ENCODE peak calls at places on chromosomes 2 and 18, in nine cellular contexts. One of them, this sample, is unnamed.

GRCh38 chr2:6893876-6894482 is 16.4 kb downstream of the RSAD2 start:
- DNase-seq in activated CD4-positive, CD25-positive, alpha-beta regulatory T cell: no peak
- DNase-seq in neural progenitor cell: no peak
- DNase-seq in ecto neural progenitor cell: no peak
- DNase-seq in EL: no peak
- DNase-seq in naive thymus-derived CD4-positive, alpha-beta T cell: no peak
- DNase-seq in AG20443: no peak
- DNase-seq in chondrocyte: no peak
- DNase-seq in NCI-H2107: no peak
- DNase-seq in this sample: no peak

GRCh38 chr18:45197526-45197970 is 417.7 kb upstream of the SLC14A2 start:
- DNase-seq in NCI-H2107: peak; percentile 79
- DNase-seq in EL: no peak
- DNase-seq in neural progenitor cell: no peak
- DNase-seq in chondrocyte: no peak
- DNase-seq in ecto neural progenitor cell: no peak
- DNase-seq in activated CD4-positive, CD25-positive, alpha-beta regulatory T cell: no peak
- DNase-seq in AG20443: no peak
- DNase-seq in naive thymus-derived CD4-positive, alpha-beta T cell: no peak
- DNase-seq in this sample: no peak

GRCh38 chr2:119476301-119477117 is 44.9 kb downstream of the TMEM37 start:
- DNase-seq in chondrocyte: no peak
- DNase-seq in NCI-H2107: no peak
- DNase-seq in ecto neural progenitor cell: peak; percentile 85
- DNase-seq in activated CD4-positive, CD25-positive, alpha-beta regulatory T cell: no peak
- DNase-seq in EL: peak; percentile 68
- DNase-seq in neural progenitor cell: peak; percentile 83
- DNase-seq in naive thymus-derived CD4-positive, alpha-beta T cell: peak; percentile 25
- DNase-seq in AG20443: peak; percentile 87
- DNase-seq in this sample: no peak

GRCh38 chr2:150610670-150611279 is 123.3 kb upstream of the RND3 start:
- DNase-seq in NCI-H2107: no peak
- DNase-seq in activated CD4-positive, CD25-positive, alpha-beta regulatory T cell: no peak
- DNase-seq in naive thymus-derived CD4-positive, alpha-beta T cell: no peak
- DNase-seq in chondrocyte: no peak
- DNase-seq in ecto neural progenitor cell: no peak
- DNase-seq in neural progenitor cell: peak; percentile 55
- DNase-seq in AG20443: peak; percentile 48
- DNase-seq in EL: peak; percentile 70
- DNase-seq in this sample: no peak

GRCh38 chr18:3593381-3593903 is 143.5 kb downstream of the TGIF1 start:
- DNase-seq in EL: peak; percentile 74
- DNase-seq in ecto neural progenitor cell: peak; percentile 73
- DNase-seq in neural progenitor cell: peak; percentile 84
- DNase-seq in AG20443: peak; percentile 58
- DNase-seq in activated CD4-positive, CD25-positive, alpha-beta regulatory T cell: no peak
- DNase-seq in chondrocyte: no peak
- DNase-seq in NCI-H2107: no peak
- DNase-seq in naive thymus-derived CD4-positive, alpha-beta T cell: no peak
- DNase-seq in this sample: no peak

GRCh38 chr2:101199153-101199810 is 48.1 kb upstream of the TBC1D8 start:
- DNase-seq in chondrocyte: no peak
- DNase-seq in neural progenitor cell: no peak
- DNase-seq in NCI-H2107: no peak
- DNase-seq in EL: no peak
- DNase-seq in AG20443: no peak
- DNase-seq in activated CD4-positive, CD25-positive, alpha-beta regulatory T cell: no peak
- DNase-seq in ecto neural progenitor cell: no peak
- DNase-seq in naive thymus-derived CD4-positive, alpha-beta T cell: no peak
- DNase-seq in this sample: no peak

GRCh38 chr2:200056105-200056504 is 100.7 kb downstream of the MAIP1 start:
- DNase-seq in naive thymus-derived CD4-positive, alpha-beta T cell: no peak
- DNase-seq in chondrocyte: no peak
- DNase-seq in NCI-H2107: no peak
- DNase-seq in ecto neural progenitor cell: no peak
- DNase-seq in neural progenitor cell: no peak
- DNase-seq in AG20443: no peak
- DNase-seq in activated CD4-positive, CD25-positive, alpha-beta regulatory T cell: no peak
- DNase-seq in EL: no peak
- DNase-seq in this sample: no peak

GRCh38 chr2:212898011-212898410 is 253.4 kb downstream of the IKZF2 start:
- DNase-seq in EL: no peak
- DNase-seq in ecto neural progenitor cell: no peak
- DNase-seq in activated CD4-positive, CD25-positive, alpha-beta regulatory T cell: no peak
- DNase-seq in neural progenitor cell: no peak
- DNase-seq in AG20443: peak; percentile 17
- DNase-seq in naive thymus-derived CD4-positive, alpha-beta T cell: no peak
- DNase-seq in chondrocyte: no peak
- DNase-seq in NCI-H2107: no peak
- DNase-seq in this sample: no peak

GRCh38 chr2:152594022-152594712 is 123.1 kb downstream of the PRPF40A start:
- DNase-seq in chondrocyte: no peak
- DNase-seq in activated CD4-positive, CD25-positive, alpha-beta regulatory T cell: no peak
- DNase-seq in neural progenitor cell: no peak
- DNase-seq in naive thymus-derived CD4-positive, alpha-beta T cell: no peak
- DNase-seq in AG20443: peak; percentile 32
- DNase-seq in EL: no peak
- DNase-seq in NCI-H2107: no peak
- DNase-seq in ecto neural progenitor cell: no peak
- DNase-seq in this sample: no peak

This sample was measured in cerebellar nuclear complex.